ENCODE peak calls at places on chromosomes 2 and 18, in eight cellular contexts. N is epithelial cell of esophagus, F is cardiac fibroblast, J is GM12865, K is brain microvascular endothelial cell, S is B cell, A is left ventricle myocardium inferior, Z is adrenal gland. L is an unnamed sample.

GRCh38 chr2:64391940-64392339 is 62.0 kb upstream of the LGALSL start:
- DNase-seq in S (no peak), J (no peak), A (no peak), F (no peak), K (no peak), N (no peak), Z (no peak), L (no peak)

GRCh38 chr2:241724259-241724974 is 10.0 kb upstream of the D2HGDH start:
- DNase-seq in K (no peak), S (no peak), J (no peak), N (no peak), Z (no peak), F (no peak), A (no peak), L (no peak)

GRCh38 chr18:78192044-78192443 is 787.6 kb upstream of the SALL3 start:
- DNase-seq in K (no peak), A (no peak), Z (no peak), J (no peak), F (no peak), S (no peak), N (peak), L (no peak)

GRCh38 chr2:46297546-46298271 is 502 bp downstream of the EPAS1 start:
- DNase-seq in A (peak), S (peak), K (no peak), Z (no peak), N (peak), J (peak), F (no peak), L (no peak)

GRCh38 chr2:190781604-190782198 is 98.9 kb upstream of the GLS start:
- DNase-seq in Z (peak), A (no peak), N (peak), F (peak), J (peak), S (no peak), K (peak), L (no peak)

GRCh38 chr2:237180987-237181386 is 95.3 kb downstream of the COPS8 start:
- DNase-seq in A (no peak), J (no peak), N (no peak), K (no peak), F (no peak), S (no peak), Z (no peak), L (no peak)

GRCh38 chr2:234823196-234823876 is 128.5 kb upstream of the SH3BP4 start:
- DNase-seq in K (no peak), A (no peak), Z (peak), F (no peak), S (no peak), N (no peak), J (no peak), L (no peak)

GRCh38 chr18:23235860-23236259 is 100.6 kb downstream of the CABLES1 start:
- DNase-seq in K (no peak), S (no peak), J (no peak), Z (no peak), A (no peak), N (no peak), F (no peak), L (no peak)

GRCh38 chr2:219434718-219435525 is at the start of gene SPEG:
- DNase-seq in Z (no peak), K (no peak), F (no peak), N (no peak), S (no peak), J (no peak), A (no peak), L (no peak)

GRCh38 chr2:172048996-172049503 is 36.3 kb upstream of the DLX1 start:
- DNase-seq in J (no peak), K (no peak), Z (no peak), S (no peak), F (no peak), A (no peak), N (no peak), L (no peak)

GRCh38 chr2:209368406-209368805 is 55.4 kb upstream of the MAP2 start:
- DNase-seq in Z (no peak), A (no peak), N (no peak), K (no peak), F (peak), J (no peak), S (no peak), L (no peak)

GRCh38 chr2:45009303-45009927 is at the start of gene SIX2:
- DNase-seq in S (no peak), F (peak), K (peak), A (peak), J (no peak), Z (peak), N (peak), L (no peak)

GRCh38 chr2:241863021-241863954 is 4.6 kb upstream of the PDCD1 start:
- DNase-seq in S (no peak), K (no peak), N (no peak), F (peak), Z (no peak), J (peak), A (peak), L (no peak)

GRCh38 chr2:194301946-194302345 is 1355.1 kb upstream of the SLC39A10 start:
- DNase-seq in N (no peak), A (no peak), K (no peak), J (no peak), F (no peak), S (no peak), Z (no peak), L (no peak)

GRCh38 chr18:58789856-58790255 is 74.8 kb upstream of the ZNF532 start:
- DNase-seq in J (no peak), N (no peak), F (peak), A (no peak), K (no peak), S (no peak), Z (peak), L (no peak)

GRCh38 chr2:151841025-151841424 is 12.8 kb upstream of the ARL5A start:
- DNase-seq in K (no peak), Z (no peak), F (no peak), N (no peak), S (no peak), J (no peak), A (no peak), L (no peak)

GRCh38 chr2:164146478-164146877 is 410.7 kb upstream of the FIGN start:
- DNase-seq in S (no peak), N (peak), A (no peak), J (no peak), Z (no peak), K (no peak), F (no peak), L (no peak)

GRCh38 chr2:118056165-118056534 is 32.1 kb upstream of the INSIG2 start:
- DNase-seq in Z (peak), N (no peak), S (peak), K (no peak), A (no peak), J (peak), F (no peak), L (peak)

GRCh38 chr2:88053301-88053700 is 2.3 kb downstream of the KRCC1 start:
- DNase-seq in S (no peak), K (no peak), N (no peak), Z (peak), A (no peak), F (peak), J (no peak), L (no peak)

GRCh38 chr18:48230459-48231113 is 178.6 kb downstream of the ZBTB7C start:
- DNase-seq in S (no peak), Z (peak), F (peak), J (peak), A (no peak), K (peak), N (peak), L (peak)

GRCh38 chr2:161041356-161041755 is 118.9 kb upstream of the TANK start:
- DNase-seq in S (no peak), F (peak), K (peak), N (no peak), Z (no peak), J (no peak), A (no peak), L (no peak)

GRCh38 chr2:56088411-56088810 is 95.4 kb upstream of the CCDC85A start:
- DNase-seq in A (no peak), J (no peak), N (peak), Z (no peak), F (no peak), K (no peak), S (no peak), L (no peak)

GRCh38 chr2:128026422-128027277 is 1.2 kb downstream of the SAP130 start:
- DNase-seq in S (peak), A (no peak), J (peak), N (no peak), Z (no peak), K (no peak), F (peak), L (peak)

GRCh38 chr2:9232886-9233285 is 26.3 kb downstream of the ASAP2 start:
- DNase-seq in J (no peak), S (peak), N (no peak), F (no peak), K (no peak), Z (no peak), A (no peak), L (no peak)

GRCh38 chr18:44798433-44799048 is 117.9 kb downstream of the SETBP1 start:
- DNase-seq in F (no peak), Z (no peak), N (no peak), K (no peak), S (no peak), J (no peak), A (no peak), L (no peak)

GRCh38 chr2:236178921-236179652 is 10.9 kb upstream of the GBX2 start:
- DNase-seq in J (no peak), S (no peak), F (no peak), N (no peak), Z (no peak), A (no peak), K (no peak), L (no peak)

GRCh38 chr18:46341989-46342525 is 237.9 kb downstream of the HAUS1 start:
- DNase-seq in N (no peak), K (no peak), F (no peak), A (no peak), Z (no peak), S (no peak), J (no peak), L (no peak)

GRCh38 chr2:194155406-194155805 is 1501.6 kb upstream of the SLC39A10 start:
- DNase-seq in K (no peak), S (no peak), J (no peak), F (no peak), A (no peak), N (no peak), Z (no peak), L (no peak)

GRCh38 chr18:42446195-42446594 is 491.2 kb downstream of the PIK3C3 start:
- DNase-seq in N (no peak), J (no peak), K (peak), A (no peak), S (no peak), F (peak), Z (no peak), L (no peak)

GRCh38 chr18:3624818-3625716 is 175.1 kb downstream of the TGIF1 start:
- DNase-seq in J (peak), N (peak), F (peak), Z (peak), K (peak), A (no peak), S (no peak), L (peak)

GRCh38 chr2:179248024-179248348 is 16.6 kb downstream of the SESTD1 start:
- DNase-seq in F (no peak), K (no peak), A (no peak), Z (no peak), S (no peak), J (no peak), N (no peak), L (no peak)

GRCh38 chr2:152238021-152238420 is 62.5 kb upstream of the STAM2 start:
- DNase-seq in S (no peak), N (no peak), F (no peak), Z (no peak), A (no peak), J (no peak), K (no peak), L (no peak)

GRCh38 chr18:24121625-24122024 is 17.2 kb upstream of the CABYR start:
- DNase-seq in Z (no peak), S (no peak), A (no peak), K (no peak), N (no peak), F (no peak), J (no peak), L (no peak)

GRCh38 chr18:7520200-7520780 is 46.8 kb upstream of the PTPRM start:
- DNase-seq in A (no peak), N (no peak), Z (no peak), J (no peak), S (no peak), K (no peak), F (no peak), L (no peak)

GRCh38 chr2:54336136-54336976 is 80.3 kb upstream of the TSPYL6 start:
- DNase-seq in J (no peak), Z (no peak), F (peak), N (no peak), K (peak), A (no peak), S (no peak), L (no peak)

GRCh38 chr2:235964787-235965390 is 203.3 kb downstream of the GBX2 start:
- DNase-seq in N (no peak), K (no peak), S (no peak), F (no peak), A (no peak), Z (no peak), J (no peak), L (no peak)

GRCh38 chr2:187442378-187442777 is 5.7 kb downstream of the CALCRL start:
- DNase-seq in A (no peak), S (no peak), J (no peak), N (no peak), Z (no peak), F (peak), K (no peak), L (no peak)
- TF ChIP-seq CTCF in A (no peak), S (no peak), J (no peak), N (peak), Z (no peak), F (peak), K (peak), L (no peak)

GRCh38 chr2:36459725-36460137 is 104.2 kb downstream of the CRIM1 start:
- DNase-seq in K (no peak), N (peak), J (no peak), F (peak), A (no peak), S (no peak), Z (peak), L (no peak)
- TF ChIP-seq CTCF in K (peak), N (peak), J (no peak), F (peak), A (peak), S (no peak), Z (no peak), L (no peak)

GRCh38 chr2:206349375-206349774 is 74.9 kb downstream of the ZDBF2 start:
- DNase-seq in F (no peak), A (no peak), N (no peak), S (no peak), Z (no peak), J (no peak), K (no peak), L (no peak)

GRCh38 chr2:206354129-206354528 is 79.7 kb downstream of the ZDBF2 start:
- DNase-seq in Z (no peak), S (no peak), A (no peak), K (no peak), N (no peak), F (no peak), J (peak), L (no peak)

GRCh38 chr2:206353685-206354084 is 79.2 kb downstream of the ZDBF2 start:
- DNase-seq in N (no peak), A (no peak), J (peak), F (no peak), K (no peak), Z (no peak), S (no peak), L (no peak)
- TF ChIP-seq CTCF in N (no peak), A (no peak), J (peak), F (no peak), K (no peak), Z (no peak), S (no peak), L (no peak)

DNA sequence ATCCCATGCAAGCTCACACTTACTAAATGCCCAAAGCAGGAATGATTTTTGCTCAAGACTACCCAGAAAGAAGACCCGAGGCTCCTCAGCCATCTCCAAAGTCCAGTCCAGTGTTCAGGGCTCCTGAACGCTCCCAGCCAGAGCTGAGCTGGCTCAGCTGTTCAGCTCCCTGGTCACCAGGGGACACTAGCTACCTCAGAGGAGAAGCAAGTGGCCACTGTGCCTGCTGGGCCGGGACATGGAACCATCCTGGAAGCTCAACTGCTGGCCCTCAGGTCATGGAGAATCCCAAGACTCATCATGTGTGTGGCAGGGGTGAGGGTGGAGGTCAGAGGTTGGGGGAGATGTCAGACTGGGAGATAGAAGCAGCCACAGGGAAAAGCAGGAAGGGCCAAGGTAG is 89.0 kb downstream of the GALNT14 start:
- DNase-seq in A (no peak), F (no peak), N (no peak), J (no peak), Z (no peak), K (no peak), S (no peak), L (no peak)
- TF ChIP-seq CTCF in A (no peak), F (no peak), N (no peak), J (no peak), Z (no peak), K (no peak), S (no peak), L (no peak)

DNA sequence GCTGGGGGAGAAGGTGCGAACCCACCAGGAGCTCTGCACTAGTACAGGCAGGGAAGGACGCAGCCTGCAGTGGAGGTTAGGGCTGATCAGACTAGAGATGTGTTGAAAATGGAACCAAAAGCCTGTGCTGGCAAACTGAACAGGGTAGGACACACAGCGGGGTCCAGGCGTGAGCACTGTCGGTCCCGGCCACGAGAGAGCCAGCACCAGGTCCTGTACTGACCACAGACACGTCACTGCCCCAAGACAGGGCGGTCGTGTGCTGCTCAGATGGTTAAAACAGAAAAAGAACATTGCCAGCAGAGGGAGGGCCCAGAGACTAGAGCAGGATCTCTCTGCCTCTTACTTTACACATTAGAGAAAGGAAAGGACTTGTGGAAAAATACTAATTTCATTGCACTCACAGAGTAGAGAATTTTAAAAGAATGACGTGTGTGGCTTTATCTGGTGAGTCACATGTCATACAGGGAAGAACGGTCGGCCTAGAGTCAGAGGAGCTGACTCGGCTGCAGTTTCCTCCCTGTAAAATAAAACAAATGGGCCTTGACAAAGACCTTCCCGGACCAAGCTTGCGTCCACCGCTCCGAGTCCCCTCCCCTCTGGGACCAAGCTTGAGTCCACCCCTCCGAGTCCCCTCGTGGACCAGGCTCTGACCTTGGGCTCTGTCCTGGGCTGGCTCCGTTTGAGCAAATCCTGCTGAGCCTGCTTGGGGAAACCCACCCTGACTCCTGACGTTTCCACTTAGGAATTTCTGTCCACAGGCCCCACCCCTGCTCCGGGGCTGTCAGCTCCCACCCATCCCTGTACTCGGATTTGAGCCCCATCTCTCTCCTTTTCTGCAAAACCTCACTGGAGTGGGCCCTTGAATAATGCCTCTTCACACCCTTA is 16.7 kb upstream of the ADI1 start:
- DNase-seq in K (peak), N (peak), Z (peak), S (no peak), J (peak), A (peak), F (peak), L (no peak)
- TF ChIP-seq CTCF in K (peak), N (no peak), Z (peak), S (no peak), J (no peak), A (peak), F (peak), L (no peak)

GRCh38 chr18:25351280-25351772 is 640 bp downstream of the ZNF521 start:
- DNase-seq in K (no peak), J (no peak), N (no peak), F (no peak), S (no peak), Z (peak), A (no peak), L (no peak)

GRCh38 chr18:25352629-25353005 is 651 bp upstream of the ZNF521 start:
- DNase-seq in K (no peak), J (no peak), N (no peak), A (no peak), F (no peak), Z (no peak), S (no peak), L (no peak)

GRCh38 chr18:25350561-25351201 is 1.3 kb downstream of the ZNF521 start:
- DNase-seq in Z (peak), S (no peak), A (peak), F (peak), J (peak), N (peak), K (peak), L (no peak)

GRCh38 chr18:25353080-25353479 is 1.1 kb upstream of the ZNF521 start:
- DNase-seq in J (no peak), A (no peak), N (no peak), Z (no peak), K (no peak), F (no peak), S (no peak), L (no peak)

GRCh38 chr18:25351773-25352628 is at the start of gene ZNF521:
- DNase-seq in K (peak), N (peak), Z (peak), F (peak), S (peak), J (peak), A (peak), L (peak)
- TF ChIP-seq CTCF in K (peak), N (peak), Z (peak), F (peak), S (no peak), J (no peak), A (peak), L (no peak)

GRCh38 chr2:121689356-121689755 is 40.1 kb upstream of the CLASP1 start:
- DNase-seq in N (no peak), F (peak), A (no peak), J (no peak), Z (peak), S (no peak), K (peak), L (no peak)
- TF ChIP-seq CTCF in N (peak), F (peak), A (peak), J (no peak), Z (peak), S (no peak), K (peak), L (no peak)

GRCh38 chr2:200617089-200618050 is 31.6 kb downstream of the AOX1 start:
- DNase-seq in K (no peak), A (no peak), J (peak), F (peak), Z (no peak), N (no peak), S (no peak), L (no peak)

GRCh38 chr2:200618051-200618419 is 32.2 kb downstream of the AOX1 start:
- DNase-seq in Z (no peak), N (no peak), J (no peak), A (no peak), S (no peak), F (no peak), K (no peak), L (no peak)

GRCh38 chr2:200616656-200617055 is 30.8 kb downstream of the AOX1 start:
- DNase-seq in Z (no peak), N (no peak), A (no peak), S (no peak), F (peak), J (no peak), K (no peak), L (no peak)

GRCh38 chr2:200619275-200619674 is 33.5 kb downstream of the AOX1 start:
- DNase-seq in K (no peak), Z (no peak), N (no peak), J (no peak), F (no peak), A (no peak), S (no peak), L (no peak)

DNA sequence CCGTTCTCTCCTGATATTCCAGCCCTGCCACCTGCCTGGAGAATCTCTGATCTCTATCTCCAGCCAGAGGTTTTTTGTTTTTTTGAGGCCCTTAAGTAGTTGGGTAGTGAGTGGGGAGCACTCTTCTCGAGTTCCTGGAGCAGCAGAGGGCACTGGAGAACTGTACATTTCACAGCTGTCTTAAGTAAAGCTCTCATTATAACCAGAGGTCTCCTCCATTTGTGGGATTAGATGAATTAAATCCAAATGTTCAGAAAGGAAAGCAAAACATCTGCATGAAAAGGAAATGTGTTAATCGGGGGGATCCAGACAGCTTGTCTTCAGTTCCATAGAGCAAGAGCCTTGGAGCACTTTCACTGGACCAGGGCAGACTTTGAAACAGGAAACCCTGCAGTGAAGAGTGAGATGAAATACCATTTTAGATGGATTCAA is 32.8 kb downstream of the AOX1 start:
- DNase-seq in J (peak), S (no peak), Z (no peak), K (peak), F (peak), A (no peak), N (peak), L (no peak)
- TF ChIP-seq CTCF in J (no peak), S (no peak), Z (no peak), K (peak), F (peak), A (peak), N (peak), L (peak)

GRCh38 chr18:477565-477964 is 22.9 kb downstream of the COLEC12 start:
- DNase-seq in N (peak), A (no peak), S (no peak), J (peak), F (no peak), Z (no peak), K (no peak), L (no peak)
- TF ChIP-seq CTCF in N (peak), A (peak), S (peak), J (peak), F (peak), Z (no peak), K (peak), L (peak)